ENCODE peak calls at places on chromosome 15, in nine cellular contexts. R is GM23338; D is left ventricle myocardium superior; O is AG20443; U is activated CD4-positive, alpha-beta T cell treated with anti-CD3 and anti-CD28 coated beads, Interleukin-2, amount 50 U/mL, for 24 hours; S is stimulated activated CD8-positive, alpha-beta memory T cell treated with anti-CD3 and anti-CD28 coated beads, Interleukin-7, amount 100 ng/mL, for 1 hour; T is fibroblast of mammary gland; M is WTC11; J is heart left ventricle. A is an unnamed sample.

GRCh38 chr15:61169904-61170695 is 59.0 kb downstream of the RORA start:
- DNase-seq in J (no peak), U (no peak), O (no peak), S (no peak), R (peak), T (no peak), D (no peak), M (no peak), A (peak)

GRCh38 chr15:96774216-96774615 is 443.7 kb downstream of the NR2F2 start:
- DNase-seq in S (no peak), J (no peak), U (no peak), O (no peak), D (no peak), T (peak), R (no peak), M (no peak), A (no peak)

GRCh38 chr15:57458255-57458850 is 82.0 kb downstream of the CGNL1 start:
- DNase-seq in S (no peak), U (no peak), O (no peak), M (no peak), D (no peak), J (no peak), T (no peak), R (no peak), A (no peak)

GRCh38 chr15:68820205-68820588 is 498 bp downstream of the ANP32A start:
- DNase-seq in J (peak), U (peak), M (no peak), O (no peak), R (no peak), D (peak), T (peak), S (no peak), A (no peak)

GRCh38 chr15:95059346-95059905 is 828.1 kb downstream of the MCTP2 start:
- DNase-seq in M (no peak), J (no peak), T (no peak), R (no peak), D (no peak), U (no peak), S (no peak), O (no peak), A (no peak)

GRCh38 chr15:60720493-60721231 is 241.7 kb upstream of the ICE2 start:
- DNase-seq in R (no peak), M (no peak), S (no peak), J (no peak), U (peak), T (no peak), O (no peak), D (no peak), A (no peak)

GRCh38 chr15:98395974-98396627 is 252.2 kb upstream of the IGF1R start:
- DNase-seq in O (no peak), D (no peak), R (no peak), M (no peak), U (no peak), S (no peak), J (no peak), T (no peak), A (no peak)

GRCh38 chr15:65110676-65111292 is 4.2 kb downstream of the UBAP1L start:
- DNase-seq in T (peak), R (no peak), D (no peak), S (no peak), J (no peak), U (no peak), O (no peak), M (no peak), A (no peak)

GRCh38 chr15:68407141-68407885 is 24.6 kb downstream of the ITGA11 start:
- DNase-seq in D (no peak), O (no peak), R (no peak), J (no peak), M (no peak), T (peak), S (no peak), U (no peak), A (no peak)

GRCh38 chr15:96125681-96126080 is 204.8 kb upstream of the NR2F2 start:
- DNase-seq in M (no peak), J (no peak), T (peak), U (no peak), O (no peak), S (no peak), D (no peak), R (no peak), A (no peak)

GRCh38 chr15:90049666-90050604 is 48.8 kb downstream of the ZNF710 start:
- DNase-seq in M (no peak), O (no peak), S (no peak), R (no peak), J (peak), T (no peak), D (no peak), U (no peak), A (no peak)

GRCh38 chr15:75114327-75114726 is 87.4 kb upstream of the C15orf39 start:
- DNase-seq in J (no peak), D (no peak), O (no peak), M (no peak), R (no peak), U (no peak), T (no peak), S (no peak), A (no peak)

GRCh38 chr15:92645051-92645631 is 10.4 kb downstream of the FAM174B start:
- DNase-seq in M (no peak), J (no peak), U (no peak), D (no peak), S (no peak), T (no peak), O (no peak), R (no peak), A (peak)